ENCODE peak calls at places on chromosomes 6 and 20, in four cellular contexts. F, N, R and P are unnamed samples.

GRCh38 chr20:13013411-13013810 is 4.6 kb downstream of the SPTLC3 start:
- DNase-seq in F (no peak), N (no peak), R (no peak), P (no peak)

GRCh38 chr20:63096681-63097335 is 90.0 kb upstream of the BHLHE23 start:
- DNase-seq in F (no peak), N (no peak), R (no peak), P (peak; percentile 0)

GRCh38 chr20:25336561-25337422 is 53.8 kb downstream of the ABHD12 start:
- DNase-seq in F (peak; percentile 56), N (peak; percentile 6), R (no peak), P (no peak)

GRCh38 chr6:139982652-139983051 is 608.2 kb upstream of the CITED2 start:
- DNase-seq in F (peak; percentile 85), N (no peak), R (no peak), P (no peak)

GRCh38 chr6:93163146-93163545 is 256.2 kb downstream of the EPHA7 start:
- DNase-seq in F (no peak), N (no peak), R (no peak), P (no peak)

GRCh38 chr6:15408008-15408407 is 162.1 kb downstream of the JARID2 start:
- DNase-seq in F (no peak), N (no peak), R (no peak), P (no peak)

GRCh38 chr6:99093781-99094180 is 146.0 kb upstream of the FBXL4 start:
- DNase-seq in F (no peak), N (no peak), R (no peak), P (no peak)

GRCh38 chr20:37315293-37316110 is 26.0 kb downstream of the MANBAL start:
- DNase-seq in F (peak; percentile 92), N (peak; percentile 59), R (no peak), P (no peak)

GRCh38 chr6:64672131-64672530 is 1034.9 kb downstream of the EYS start:
- DNase-seq in F (peak; percentile 76), N (no peak), R (no peak), P (no peak)

GRCh38 chr6:6320901-6321300 is 439 bp upstream of the F13A1 start:
- DNase-seq in F (no peak), N (no peak), R (no peak), P (no peak)

GRCh38 chr20:40279390-40279789 is 409.6 kb downstream of the MAFB start:
- DNase-seq in F (peak; percentile 88), N (no peak), R (no peak), P (no peak)

GRCh38 chr6:90121982-90122381 is 174.7 kb downstream of the BACH2 start:
- DNase-seq in F (no peak), N (no peak), R (no peak), P (no peak)

GRCh38 chr6:3355358-3356055 is 96.8 kb downstream of the PSMG4 start:
- DNase-seq in F (no peak), N (no peak), R (no peak), P (no peak)

GRCh38 chr20:5448449-5449118 is 131.8 kb upstream of the PROKR2 start:
- DNase-seq in F (peak; percentile 38), N (peak; percentile 66), R (peak; percentile 77), P (peak; percentile 75)

GRCh38 chr6:1612902-1613301 is 3.2 kb downstream of the FOXC1 start:
- DNase-seq in F (peak; percentile 50), N (no peak), R (no peak), P (no peak)

GRCh38 chr20:50701055-50701963 is 10.0 kb upstream of the RIPOR3 start:
- DNase-seq in F (no peak), N (no peak), R (no peak), P (no peak)

GRCh38 chr6:25311251-25311910 is 32.2 kb downstream of the CARMIL1 start:
- DNase-seq in F (peak; percentile 54), N (no peak), R (no peak), P (no peak)

GRCh38 chr6:144715344-144715743 is 430.2 kb downstream of the UTRN start:
- DNase-seq in F (no peak), N (no peak), R (no peak), P (no peak)

GRCh38 chr6:38432479-38432878 is 207.2 kb downstream of the BTBD9 start:
- DNase-seq in F (no peak), N (no peak), R (no peak), P (no peak)

GRCh38 chr6:131574133-131574532 is 1.1 kb downstream of the ARG1 start:
- DNase-seq in F (no peak), N (no peak), R (no peak), P (no peak)

GRCh38 chr6:159042003-159042823 is 2.6 kb downstream of the TAGAP start:
- DNase-seq in F (peak; percentile 64), N (peak; percentile 49), R (peak; percentile 38), P (peak; percentile 67)

GRCh38 chr20:6360766-6361165 is 237.9 kb upstream of the FERMT1 start:
- DNase-seq in F (no peak), N (no peak), R (no peak), P (no peak)

GRCh38 chr6:56775498-56776166 is 132.9 kb upstream of the DST start:
- DNase-seq in F (no peak), N (no peak), R (no peak), P (no peak)

GRCh38 chr6:52641826-52642225 is 29.1 kb upstream of the TMEM14A start:
- DNase-seq in F (no peak), N (no peak), R (no peak), P (no peak)

GRCh38 chr6:1479095-1479494 is 89.7 kb downstream of the FOXF2 start:
- DNase-seq in F (peak; percentile 93), N (no peak), R (no peak), P (no peak)

GRCh38 chr6:25442898-25443297 is 163.7 kb downstream of the CARMIL1 start:
- DNase-seq in F (peak; percentile 38), N (no peak), R (no peak), P (no peak)

GRCh38 chr20:32390999-32391398 is 32.9 kb downstream of the ASXL1 start:
- DNase-seq in F (peak; percentile 10), N (no peak), R (no peak), P (no peak)

GRCh38 chr20:4613184-4613583 is 108.5 kb upstream of the PRND start:
- DNase-seq in F (no peak), N (no peak), R (no peak), P (no peak)

GRCh38 chr6:158041370-158041769 is 59.7 kb downstream of the SYNJ2 start:
- DNase-seq in F (no peak), N (no peak), R (no peak), P (no peak)

GRCh38 chr6:134676307-134677281 is 273.3 kb downstream of the ALDH8A1 start:
- DNase-seq in F (peak; percentile 63), N (no peak), R (no peak), P (no peak)

GRCh38 chr6:108921547-108922331 is 73.5 kb downstream of the ARMC2 start:
- DNase-seq in F (peak; percentile 91), N (no peak), R (no peak), P (peak; percentile 18)

GRCh38 chr6:33722103-33722646 is 10.7 kb upstream of the UQCC2 start:
- DNase-seq in F (no peak), N (no peak), R (no peak), P (no peak)

GRCh38 chr6:12472601-12473038 is 182.5 kb downstream of the EDN1 start:
- DNase-seq in F (peak; percentile 12), N (no peak), R (no peak), P (no peak)

GRCh38 chr6:90038951-90039653 is 144.8 kb downstream of the GJA10 start:
- DNase-seq in F (peak; percentile 91), N (no peak), R (no peak), P (no peak)

GRCh38 chr6:17835784-17836183 is 129.1 kb upstream of the NUP153 start:
- DNase-seq in F (no peak), N (no peak), R (no peak), P (no peak)

GRCh38 chr6:17836298-17836697 is 129.6 kb upstream of the NUP153 start:
- DNase-seq in F (no peak), N (no peak), R (no peak), P (no peak)

GRCh38 chr6:17842014-17842776 is 135.5 kb upstream of the NUP153 start:
- DNase-seq in F (no peak), N (no peak), R (no peak), P (no peak)

GRCh38 chr6:17842934-17843821 is 136.5 kb upstream of the NUP153 start:
- DNase-seq in F (no peak), N (no peak), R (no peak), P (no peak)

DNA sequence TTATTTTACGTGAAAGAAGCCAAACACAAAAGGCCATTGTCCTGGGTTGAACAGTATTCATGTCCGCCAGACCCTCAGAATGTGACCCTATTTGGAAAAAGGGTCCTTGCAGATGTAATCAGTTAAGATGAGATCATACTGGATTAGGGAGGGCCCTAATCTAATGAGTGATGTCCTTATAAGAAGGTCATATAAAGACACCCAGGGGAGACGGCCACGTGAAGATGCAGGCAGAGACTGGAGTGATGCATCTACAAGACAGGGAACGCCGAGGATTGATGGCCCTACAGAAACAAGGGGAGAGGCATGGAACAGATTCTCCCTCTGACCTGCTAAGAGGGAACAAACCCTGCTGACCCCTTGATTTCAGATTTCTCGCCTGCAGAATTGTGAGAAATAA is 132.8 kb upstream of the NUP153 start:
- DNase-seq in F (no peak), N (no peak), R (no peak), P (no peak)
- TF ChIP-seq CTCF in F (no peak), N (no peak), R (no peak), P (no peak)

GRCh38 chr20:14307956-14308355 is 29.5 kb downstream of the FLRT3 start:
- DNase-seq in F (no peak), N (no peak), R (no peak), P (no peak)
- TF ChIP-seq CTCF in F (no peak), N (no peak), R (no peak), P (no peak)

DNA sequence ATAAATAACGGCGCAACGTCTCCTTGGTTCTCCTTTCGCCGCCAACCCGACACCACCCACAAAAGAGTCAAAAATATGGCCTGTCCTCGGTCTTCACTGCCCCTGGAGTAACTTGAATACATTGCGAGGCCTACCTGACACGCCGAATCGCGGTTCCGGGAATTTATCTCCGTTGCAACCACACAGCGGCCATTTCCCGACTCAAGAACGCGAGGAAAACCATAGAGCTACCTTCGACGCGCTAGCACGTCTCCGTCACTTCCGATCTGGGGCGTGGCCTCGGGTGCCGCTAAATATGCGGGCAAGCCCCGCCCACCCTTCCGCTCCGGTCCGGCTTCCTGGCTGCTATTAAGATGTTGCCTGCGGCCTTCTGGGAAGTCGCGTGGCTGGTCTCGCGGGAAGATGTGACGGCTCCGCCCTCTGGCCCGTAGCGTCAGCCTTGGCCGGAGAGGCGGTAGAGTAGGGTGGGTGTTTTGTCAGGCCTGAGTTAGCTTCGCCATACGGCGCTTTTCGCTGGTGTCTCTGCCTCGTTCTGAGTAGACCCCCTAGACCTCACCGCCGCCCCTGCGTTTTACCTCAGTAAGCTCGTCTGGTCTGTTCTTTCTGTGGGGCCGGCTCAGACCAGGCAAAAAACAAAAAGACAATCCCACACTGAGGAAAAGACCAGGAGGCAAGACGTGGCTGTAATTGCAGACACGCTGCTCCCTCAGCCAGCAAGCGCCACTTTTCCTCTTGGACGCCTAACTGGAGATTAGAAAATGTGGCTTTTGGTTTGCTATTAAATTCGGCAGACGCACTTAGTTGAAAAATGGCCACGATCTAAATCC is at the start of gene BCLAF1:
- DNase-seq in F (peak; percentile 100), N (peak; percentile 96), R (peak; percentile 98), P (peak; percentile 99)
- TF ChIP-seq CTCF in F (no peak), N (no peak), R (no peak), P (no peak)

DNA sequence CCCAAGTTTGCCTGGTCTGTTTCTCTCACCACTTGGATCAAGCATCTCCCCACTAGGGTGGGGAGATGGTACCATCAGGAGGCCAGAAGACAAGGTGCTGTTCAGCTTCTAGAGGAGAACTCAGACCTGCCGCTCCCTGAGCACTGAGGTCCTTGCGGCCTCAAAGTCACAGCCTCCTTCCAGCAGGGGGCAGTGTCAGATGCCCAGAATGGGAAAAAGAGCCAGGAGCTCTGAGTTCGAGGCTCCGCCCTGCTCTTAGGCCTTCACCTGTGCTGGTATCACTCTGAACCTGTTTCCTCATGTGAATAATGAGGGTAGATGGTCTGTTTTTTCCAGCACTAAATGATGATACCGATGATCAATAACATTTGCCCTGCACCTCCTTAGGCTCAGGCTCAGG is 68.7 kb downstream of the TOX2 start:
- DNase-seq in F (no peak), N (no peak), R (no peak), P (peak; percentile 16)
- TF ChIP-seq CTCF in F (peak; percentile 28), N (peak; percentile 39), R (peak; percentile 35), P (no peak)